ENCODE peak calls at places on chromosomes 4 and X, in ten cellular contexts. S is GM10248; Z is stimulated activated CD8-positive, alpha-beta memory T cell treated with anti-CD3 and anti-CD28 coated beads, Interleukin-7, amount 100 ng/mL, for 4 hours; B is NCI-H460; L is PC-3; P is small intestine; K is stimulated activated CD4-positive, alpha-beta T cell treated with anti-CD3 and anti-CD28 coated beads, Interleukin-4, amount 100 ng/mL, for 48 hours; A is SK-N-SH; V is activated CD4-positive, alpha-beta T cell treated with anti-CD3 and anti-CD28 coated beads, Interleukin-2, amount 50 U/mL, for 4 hours; J is mammary epithelial cell. I is an unnamed sample.
A peak's percentile ranks its signal among the peaks of the same experiment; 100 is the strongest.

GRCh38 chrX:56995271-56995994 is at the start of gene SPIN3:
- DNase-seq in S (peak; percentile 76), Z (peak; percentile 27), B (peak; percentile 85), L (peak; percentile 86), P (peak; percentile 70), K (peak; percentile 63), A (peak; percentile 80), V (peak; percentile 40), J (peak; percentile 63), I (peak; percentile 76)

GRCh38 chrX:11351375-11352295 is 58.4 kb downstream of the AMELX start:
- DNase-seq in S (no peak), Z (no peak), B (no peak), L (no peak), P (no peak), K (no peak), A (no peak), V (no peak), J (peak; percentile 9), I (peak; percentile 20)

GRCh38 chr4:109977854-109978501 is 65.3 kb downstream of the EGF start:
- DNase-seq in S (no peak), Z (no peak), B (peak; percentile 26), L (peak; percentile 79), P (peak; percentile 64), K (no peak), A (peak; percentile 21), V (no peak), J (peak; percentile 40), I (peak; percentile 16)

GRCh38 chr4:145099653-145100052 is 1.5 kb downstream of the ABCE1 start:
- DNase-seq in S (no peak), Z (no peak), B (no peak), L (peak; percentile 35), P (no peak), K (no peak), A (no peak), V (no peak), J (peak; percentile 16), I (no peak)

GRCh38 chrX:40299028-40299479 is 201.3 kb upstream of the BCOR start:
- DNase-seq in S (no peak), Z (no peak), B (peak; percentile 1), L (no peak), P (no peak), K (no peak), A (peak; percentile 43), V (no peak), J (no peak), I (no peak)

GRCh38 chrX:43688586-43688985 is 32.5 kb downstream of the MAOA start:
- DNase-seq in S (no peak), Z (no peak), B (no peak), L (peak; percentile 47), P (no peak), K (no peak), A (no peak), V (no peak), J (no peak), I (no peak)

GRCh38 chr4:176927664-176928063 is 134.9 kb upstream of the VEGFC start:
- DNase-seq in S (no peak), Z (no peak), B (no peak), L (peak; percentile 70), P (no peak), K (no peak), A (no peak), V (no peak), J (peak; percentile 66), I (peak; percentile 49)

GRCh38 chr4:38163216-38164006 is 203.2 kb downstream of the PTTG2 start:
- DNase-seq in S (no peak), Z (no peak), B (no peak), L (peak; percentile 68), P (no peak), K (no peak), A (no peak), V (no peak), J (peak; percentile 90), I (peak; percentile 19)

GRCh38 chrX:68826113-68826980 is 2.5 kb upstream of the EFNB1 start:
- DNase-seq in S (no peak), Z (no peak), B (no peak), L (no peak), P (no peak), K (no peak), A (no peak), V (no peak), J (no peak), I (no peak)

GRCh38 chr4:144685916-144686315 is 40.0 kb downstream of the HHIP start:
- DNase-seq in S (no peak), Z (no peak), B (no peak), L (no peak), P (no peak), K (no peak), A (no peak), V (no peak), J (no peak), I (no peak)

GRCh38 chr4:140188975-140189374 is 35.0 kb upstream of the MAML3 start:
- DNase-seq in S (no peak), Z (no peak), B (no peak), L (peak; percentile 23), P (no peak), K (no peak), A (no peak), V (no peak), J (peak; percentile 38), I (no peak)

GRCh38 chr4:3253808-3254207 is 4.8 kb downstream of the MSANTD1 start:
- DNase-seq in S (no peak), Z (no peak), B (no peak), L (no peak), P (no peak), K (no peak), A (no peak), V (no peak), J (no peak), I (no peak)

GRCh38 chr4:184232975-184233374 is 15.3 kb upstream of the ENPP6 start:
- DNase-seq in S (no peak), Z (no peak), B (no peak), L (no peak), P (peak; percentile 53), K (no peak), A (no peak), V (no peak), J (no peak), I (no peak)

GRCh38 chr4:76078033-76078613 is 3.6 kb downstream of the ART3 start:
- DNase-seq in S (no peak), Z (no peak), B (no peak), L (no peak), P (no peak), K (no peak), A (no peak), V (no peak), J (no peak), I (no peak)

GRCh38 chrX:74523224-74523623 is 91.2 kb downstream of the RLIM start:
- DNase-seq in S (no peak), Z (no peak), B (no peak), L (no peak), P (no peak), K (no peak), A (no peak), V (no peak), J (no peak), I (no peak)

GRCh38 chr4:35025152-35025834 is 1219.0 kb downstream of the ARAP2 start:
- DNase-seq in S (no peak), Z (no peak), B (no peak), L (no peak), P (no peak), K (no peak), A (no peak), V (no peak), J (no peak), I (no peak)

GRCh38 chrX:115547448-115547847 is 13.5 kb upstream of the PLS3 start:
- DNase-seq in S (no peak), Z (no peak), B (no peak), L (peak; percentile 49), P (no peak), K (no peak), A (no peak), V (no peak), J (no peak), I (no peak)